ENCODE peak calls at places on chromosomes 7 and 10, in ten cellular contexts. P is ascending aorta, L is PC-3, A is tibial artery, D is stomach, Z is right lobe of liver, U is fibroblast of lung, Q is Caco-2, I is left ventricle myocardium inferior, V is Panc1. C is an unnamed sample. For H3K4me1, the result is how much of the 10 kb centered on the place peaks cover.

GRCh38 chr10:94194256-94194655 is 168.5 kb downstream of the NOC3L start:
- DNase-seq in A (no peak), D (no peak), L (peak), P (no peak), U (peak), Q (no peak), Z (no peak), I (no peak), V (no peak), C (no peak)

GRCh38 chr10:5831446-5831782 is 18.2 kb upstream of the GDI2 start:
- DNase-seq in P (no peak), Z (no peak), L (no peak), D (no peak), U (no peak), V (no peak), A (no peak), Q (no peak), I (no peak), C (no peak)

GRCh38 chr10:44024351-44025116 is 360.4 kb downstream of the CXCL12 start:
- DNase-seq in Z (no peak), D (no peak), I (no peak), L (no peak), V (no peak), P (no peak), U (no peak), Q (no peak), A (no peak), C (no peak)

GRCh38 chr7:122255454-122255853 is 49.1 kb downstream of the FEZF1 start:
- DNase-seq in I (no peak), V (no peak), A (no peak), U (no peak), Q (no peak), D (no peak), P (no peak), Z (no peak), L (no peak), C (no peak)

GRCh38 chr7:15967551-15967950 is 281.1 kb upstream of the MEOX2 start:
- DNase-seq in Z (no peak), P (no peak), U (no peak), D (no peak), L (no peak), Q (no peak), I (no peak), V (no peak), A (no peak), C (no peak)

GRCh38 chr10:43251664-43252165 is 15.2 kb downstream of the RASGEF1A start:
- DNase-seq in P (no peak), V (no peak), L (no peak), Z (peak), U (no peak), D (no peak), I (no peak), A (peak), Q (no peak), C (no peak)

GRCh38 chr7:149291036-149291835 is 29.2 kb downstream of the ZNF783 start:
- DNase-seq in P (no peak), D (no peak), L (no peak), A (no peak), I (no peak), U (no peak), Z (no peak), Q (no peak), V (no peak), C (no peak)

GRCh38 chr7:149881328-149882263 is 7.8 kb downstream of the ATP6V0E2 start:
- DNase-seq in D (no peak), Q (peak), V (no peak), I (no peak), U (no peak), A (no peak), Z (no peak), L (no peak), P (no peak), C (no peak)

GRCh38 chr7:108684629-108685028 is 115.0 kb downstream of the DNAJB9 start:
- DNase-seq in Z (no peak), I (no peak), P (no peak), V (no peak), A (no peak), L (peak), U (peak), D (no peak), Q (no peak), C (no peak)

GRCh38 chr7:23523486-23524075 is 8.2 kb downstream of the TRA2A start:
- DNase-seq in V (no peak), A (no peak), I (no peak), Z (no peak), Q (no peak), U (no peak), P (no peak), L (no peak), D (no peak), C (no peak)
- H3K4me1 ChIP-seq in V (under half), A (under half), I (half or more), Z (under half), Q (under half), U (under half), P (under half), L (under half), D (under half), C (under half)

DNA sequence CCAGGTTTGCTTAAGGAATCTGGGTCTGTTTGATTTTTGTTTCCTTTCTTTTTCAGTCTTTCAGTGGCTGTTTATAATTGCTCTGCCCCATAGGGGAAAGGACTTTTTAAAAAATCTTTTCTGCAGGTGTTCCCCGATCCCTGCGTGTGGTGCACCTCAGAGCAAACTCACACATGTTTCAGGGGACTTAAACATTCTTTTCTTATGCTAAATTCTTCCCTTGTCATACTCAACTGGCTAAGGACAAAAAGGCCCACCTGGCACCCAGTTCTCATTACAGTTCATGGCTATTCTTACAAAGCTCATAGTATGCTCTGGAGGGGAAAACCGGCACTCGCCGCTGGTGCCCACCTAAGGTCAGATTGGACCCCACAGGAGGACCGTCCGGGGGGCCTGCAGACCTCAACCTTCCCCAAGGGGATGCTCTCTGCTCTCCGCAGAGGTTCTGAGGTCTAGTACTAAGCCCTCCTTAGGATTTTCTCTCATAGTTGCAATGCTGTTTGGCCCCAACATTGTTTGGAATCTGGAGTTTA is 220.3 kb downstream of the HGF start:
- DNase-seq in U (no peak), I (no peak), V (no peak), Z (no peak), D (no peak), A (no peak), P (no peak), Q (no peak), L (no peak), C (no peak)
- H3K4me3 ChIP-seq in U (no peak), I (no peak), V (no peak), Z (no peak), D (no peak), A (no peak), P (no peak), Q (no peak), L (no peak), C (no peak)

GRCh38 chr7:123492485-123492884 is 41.9 kb downstream of the IQUB start:
- DNase-seq in P (no peak), D (no peak), L (peak), A (no peak), Z (no peak), V (no peak), I (no peak), U (no peak), Q (no peak), C (no peak)
- TF ChIP-seq CTCF in P (no peak), D (no peak), L (no peak), A (no peak), Z (no peak), V (no peak), I (no peak), U (no peak), Q (no peak), C (no peak)

GRCh38 chr10:74955796-74956195 is 129.4 kb downstream of the KAT6B start:
- DNase-seq in A (no peak), V (no peak), I (no peak), D (no peak), Q (no peak), U (no peak), Z (no peak), L (no peak), P (no peak), C (no peak)

GRCh38 chr10:74949843-74950765 is 123.7 kb downstream of the KAT6B start:
- DNase-seq in I (no peak), V (no peak), Q (no peak), P (no peak), U (no peak), Z (no peak), D (no peak), L (peak), A (no peak), C (no peak)

GRCh38 chr10:74956555-74957111 is 130.2 kb downstream of the KAT6B start:
- DNase-seq in I (no peak), P (no peak), D (no peak), L (no peak), U (no peak), A (no peak), V (no peak), Z (no peak), Q (no peak), C (no peak)

GRCh38 chr10:74949434-74949833 is 123.0 kb downstream of the KAT6B start:
- DNase-seq in Z (no peak), Q (no peak), I (no peak), P (no peak), L (peak), V (no peak), U (peak), A (no peak), D (no peak), C (no peak)

DNA sequence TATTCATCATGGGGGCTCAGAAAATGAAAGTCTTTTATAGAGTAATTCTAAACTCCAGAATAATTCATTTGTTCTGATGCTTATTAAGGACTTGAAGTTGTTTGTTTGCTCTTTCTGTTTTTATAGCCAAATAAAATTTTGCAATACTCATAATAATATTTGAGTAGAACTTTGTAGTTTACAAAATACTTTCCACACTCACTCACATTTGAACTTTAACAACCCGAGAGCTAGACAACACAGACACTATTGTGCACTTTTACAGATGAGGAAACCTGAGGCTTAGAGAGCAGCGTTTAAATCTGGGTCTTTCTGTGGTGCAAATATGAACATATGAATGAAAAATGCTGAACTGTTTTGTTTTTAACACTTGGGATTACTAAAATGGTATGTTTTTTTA is 126.8 kb downstream of the KAT6B start:
- DNase-seq in A (no peak), U (no peak), I (no peak), D (no peak), L (peak), Z (no peak), P (no peak), V (no peak), Q (no peak), C (no peak)
- H3K4me1 ChIP-seq in A (under half), U (under half), I (under half), D (under half), L (under half), Z (under half), P (under half), V (under half), Q (under half), C (under half)

GRCh38 chr7:105454921-105455320 is 66.2 kb upstream of the SRPK2 start:
- DNase-seq in Z (no peak), P (no peak), U (peak), D (no peak), L (no peak), I (no peak), A (no peak), V (no peak), Q (no peak), C (no peak)

GRCh38 chr7:105452085-105452484 is 63.4 kb upstream of the SRPK2 start:
- DNase-seq in L (no peak), Z (no peak), V (no peak), A (no peak), U (no peak), P (no peak), Q (no peak), I (no peak), D (no peak), C (no peak)

GRCh38 chr7:105457619-105458018 is 64.5 kb downstream of the PUS7 start:
- DNase-seq in Z (no peak), V (no peak), D (no peak), A (no peak), U (no peak), Q (no peak), L (no peak), I (no peak), P (no peak), C (no peak)

GRCh38 chr7:105450177-105450861 is 61.6 kb upstream of the SRPK2 start:
- DNase-seq in I (no peak), L (no peak), Q (no peak), A (no peak), P (no peak), U (no peak), V (no peak), D (no peak), Z (no peak), C (no peak)

GRCh38 chr7:105454058-105454739 is 65.5 kb upstream of the SRPK2 start:
- DNase-seq in Q (no peak), L (peak), A (no peak), V (no peak), U (peak), P (no peak), I (no peak), Z (no peak), D (no peak), C (no peak)
- H3K4me3 ChIP-seq in Q (no peak), L (no peak), A (no peak), V (no peak), U (no peak), P (no peak), I (no peak), Z (no peak), D (no peak), C (no peak)

DNA sequence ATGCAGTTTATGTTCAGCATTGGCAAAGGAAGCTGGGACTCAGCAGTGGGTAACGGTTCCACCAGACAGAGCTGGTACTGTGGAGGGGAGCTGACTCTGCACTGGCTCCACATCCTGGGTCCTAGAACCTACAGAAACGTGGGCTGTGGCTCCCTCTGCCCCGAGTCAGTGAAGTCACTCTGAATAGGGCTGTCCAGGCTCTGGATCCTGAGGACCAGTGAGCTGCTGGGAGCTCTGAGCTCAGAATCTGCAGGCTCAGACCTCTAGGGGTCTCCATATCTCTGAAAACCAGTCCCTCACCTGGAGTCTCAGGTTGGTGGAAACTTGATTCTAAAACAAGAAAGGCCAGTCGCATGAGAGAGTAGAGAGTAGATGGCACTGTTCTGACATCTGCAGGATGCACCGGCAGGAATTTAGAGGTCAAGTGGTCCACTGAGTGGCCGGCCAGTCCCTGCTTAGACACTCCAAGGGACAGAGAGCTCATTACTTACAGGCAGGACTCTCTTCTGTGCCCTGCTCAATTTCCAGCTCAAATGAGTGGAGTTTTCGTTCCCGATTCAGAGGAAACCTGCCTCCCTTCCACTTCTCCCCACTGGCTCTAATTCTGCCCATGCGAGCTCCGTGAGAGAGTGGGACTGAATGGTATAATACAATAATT is 18.6 kb downstream of the NPFFR1 start:
- DNase-seq in A (no peak), V (no peak), P (no peak), D (no peak), L (peak), U (no peak), Z (no peak), Q (peak), I (no peak), C (no peak)
- TF ChIP-seq CTCF in A (no peak), V (peak), P (no peak), D (no peak), L (peak), U (no peak), Z (peak), Q (peak), I (peak), C (no peak)

C was measured in mucosa of descending colon.